ENCODE peak calls at places on chromosome 6, in seven cellular contexts. B, A, E, G, O, N and Q are unnamed samples.

GRCh38 chr6:147909645-147910044 is 401.2 kb downstream of the SAMD5 start:
- DNase-seq in G (no peak), A (no peak), B (no peak), E (no peak), N (no peak), O (no peak), Q (no peak)

GRCh38 chr6:109236140-109237081 is 141.1 kb downstream of the CEP57L1 start:
- DNase-seq in N (peak), E (peak), G (no peak), A (no peak), B (no peak), O (peak), Q (peak)

GRCh38 chr6:149049230-149049629 is 268.3 kb upstream of the TAB2 start:
- DNase-seq in A (no peak), O (no peak), N (no peak), B (no peak), G (no peak), E (no peak), Q (no peak)

GRCh38 chr6:44339301-44339700 is 3.1 kb upstream of the SPATS1 start:
- DNase-seq in N (no peak), A (no peak), G (no peak), E (no peak), B (no peak), O (no peak), Q (no peak)

GRCh38 chr6:14875678-14876063 is 370.2 kb upstream of the JARID2 start:
- DNase-seq in G (no peak), O (no peak), E (no peak), B (no peak), N (no peak), A (no peak), Q (no peak)

GRCh38 chr6:41957117-41957516 is 15.5 kb upstream of the CCND3 start:
- DNase-seq in B (no peak), A (no peak), G (no peak), N (no peak), O (no peak), E (no peak), Q (no peak)

GRCh38 chr6:5644523-5645183 is 362.1 kb downstream of the NRN1 start:
- DNase-seq in E (no peak), O (no peak), G (no peak), B (no peak), A (no peak), N (no peak), Q (no peak)

GRCh38 chr6:85865665-85866372 is 223.1 kb upstream of the SYNCRIP start:
- DNase-seq in O (no peak), A (no peak), E (peak), G (no peak), B (no peak), N (no peak), Q (peak)

GRCh38 chr6:15244605-15245360 is 1.1 kb upstream of the JARID2 start:
- DNase-seq in B (no peak), G (peak), N (peak), A (peak), E (peak), O (peak), Q (peak)

GRCh38 chr6:118284736-118285360 is 263.2 kb upstream of the PLN start:
- DNase-seq in O (no peak), E (peak), A (no peak), G (no peak), B (no peak), N (no peak), Q (no peak)

GRCh38 chr6:150863213-150863928 is 2.1 kb upstream of the MTHFD1L start:
- DNase-seq in O (no peak), E (no peak), B (no peak), N (no peak), G (no peak), A (no peak), Q (no peak)

GRCh38 chr6:168348186-168348585 is 28.6 kb upstream of the DACT2 start:
- DNase-seq in A (no peak), G (no peak), O (no peak), E (no peak), B (no peak), N (no peak), Q (no peak)

GRCh38 chr6:63464060-63464459 is 108.2 kb upstream of the LOC128125822 start:
- DNase-seq in A (no peak), E (no peak), B (no peak), N (no peak), G (no peak), O (no peak), Q (no peak)

GRCh38 chr6:54992789-54993188 is 146.2 kb downstream of the FAM83B start:
- DNase-seq in N (no peak), O (no peak), B (no peak), A (no peak), E (peak), G (no peak), Q (no peak)